ENCODE peak calls at places on chromosomes 11 and 22, in six cellular contexts. F is mesendoderm, I is mesenchymal stem cell, P is H9, B is IMR-90, A is H1. N is an unnamed sample.

GRCh38 chr11:27328602-27329001 is 34.4 kb downstream of the CCDC34 start:
- DNase-seq in B (no peak), I (no peak), A (no peak), P (peak; percentile 39), F (peak; percentile 41), N (no peak)

GRCh38 chr11:7577226-7577882 is 63.6 kb downstream of the PPFIBP2 start:
- DNase-seq in B (no peak), I (peak; percentile 85), F (peak; percentile 38), P (no peak), A (no peak), N (no peak)

GRCh38 chr11:46120711-46121327 is 435 bp downstream of the PHF21A start:
- DNase-seq in A (no peak), P (peak; percentile 83), B (peak; percentile 78), I (peak; percentile 91), F (peak; percentile 98), N (peak; percentile 73)

GRCh38 chr11:64607381-64608259 is 16.6 kb downstream of the SLC22A12 start:
- DNase-seq in I (no peak), P (no peak), B (peak; percentile 5), A (no peak), F (no peak), N (no peak)

GRCh38 chr11:43735931-43736330 is 55.4 kb downstream of the HSD17B12 start:
- DNase-seq in B (peak; percentile 71), I (no peak), A (no peak), F (no peak), P (no peak), N (no peak)

GRCh38 chr11:36441610-36442208 is 68.4 kb downstream of the TRAF6 start:
- DNase-seq in B (no peak), F (no peak), P (no peak), I (no peak), A (no peak), N (no peak)

GRCh38 chr11:75267171-75267970 is 26.8 kb downstream of the TPBGL start:
- DNase-seq in A (no peak), P (no peak), F (no peak), I (no peak), B (no peak), N (no peak)

GRCh38 chr22:45332001-45332400 is 22.3 kb downstream of the FAM118A start:
- DNase-seq in I (no peak), P (no peak), B (no peak), F (no peak), A (no peak), N (no peak)

GRCh38 chr22:32723632-32724031 is 77.9 kb upstream of the TIMP3 start:
- DNase-seq in F (no peak), A (no peak), P (no peak), I (peak; percentile 82), B (peak; percentile 96), N (no peak)

GRCh38 chr11:13208921-13209320 is 68.7 kb upstream of the BMAL1 start:
- DNase-seq in B (no peak), I (no peak), F (no peak), A (no peak), P (no peak), N (no peak)

GRCh38 chr11:37710031-37710430 is 1112.0 kb upstream of the RAG2 start:
- DNase-seq in I (no peak), P (no peak), A (no peak), F (no peak), B (peak; percentile 29), N (no peak)

GRCh38 chr11:8219257-8220021 is 44.2 kb downstream of the LMO1 start:
- DNase-seq in P (peak; percentile 84), B (peak; percentile 55), F (peak; percentile 87), I (peak; percentile 48), A (no peak), N (no peak)

GRCh38 chr11:844693-845644 is 2.3 kb downstream of the TSPAN4 start:
- DNase-seq in B (peak; percentile 87), A (peak; percentile 67), P (peak; percentile 94), I (peak; percentile 87), F (peak; percentile 95), N (no peak)

GRCh38 chr11:106727261-106727660 is 291.0 kb downstream of the GUCY1A2 start:
- DNase-seq in B (no peak), P (no peak), A (no peak), I (no peak), F (no peak), N (no peak)

GRCh38 chr11:100354736-100355135 is 332.4 kb upstream of the ARHGAP42 start:
- DNase-seq in P (no peak), A (no peak), B (no peak), F (no peak), I (peak; percentile 5), N (no peak)

GRCh38 chr11:67468835-67469811 is at the start of gene TMEM134:
- DNase-seq in F (peak; percentile 95), P (peak; percentile 94), A (peak; percentile 70), B (peak; percentile 87), I (peak; percentile 92), N (peak; percentile 88)
- H3K4me1 ChIP-seq in F (peaks cover 3% of the 10 kb centered on the region), P (no peaks in the 10 kb centered on the region), A (peaks cover under 1% of the 10 kb centered on the region), B (peaks cover 7% of the 10 kb centered on the region), I (peaks cover 27% of the 10 kb centered on the region), N (peaks cover 14% of the 10 kb centered on the region)

GRCh38 chr11:54944211-54944610 is 237.6 kb downstream of the OR4A5 start:
- DNase-seq in A (no peak), I (no peak), P (no peak), B (no peak), F (no peak), N (no peak)
- H2BK15ac ChIP-seq in A (no peak overlapping the region), I (no peak overlapping the region), P (no peak overlapping the region), B (no peak overlapping the region), F (no peak overlapping the region), N (no peak overlapping the region)

GRCh38 chr11:86513138-86513537 is 138.5 kb downstream of the CCDC81 start:
- DNase-seq in P (no peak), A (no peak), B (no peak), I (no peak), F (no peak), N (no peak)
- H3K27ac ChIP-seq in P (no peak overlapping the region), A (no peak overlapping the region), B (no peak overlapping the region), I (no peak overlapping the region), F (peak overlapping the region; percentile 81), N (no peak overlapping the region)

GRCh38 chr11:87460842-87461637 is 423.3 kb downstream of the TMEM135 start:
- DNase-seq in I (no peak), F (no peak), P (no peak), A (no peak), B (no peak), N (no peak)
- H3K4me1 ChIP-seq in I (no peaks in the 10 kb centered on the region), F (no peaks in the 10 kb centered on the region), P (no peaks in the 10 kb centered on the region), A (no peaks in the 10 kb centered on the region), B (no peaks in the 10 kb centered on the region), N (no peaks in the 10 kb centered on the region)

GRCh38 chr11:121721448-121721847 is 268.7 kb upstream of the SORL1-AS1 start:
- DNase-seq in A (no peak), F (no peak), I (no peak), P (no peak), B (no peak), N (no peak)
- H2BK15ac ChIP-seq in A (no peak overlapping the region), F (no peak overlapping the region), I (no peak overlapping the region), P (no peak overlapping the region), B (no peak overlapping the region), N (no peak overlapping the region)

GRCh38 chr22:20796731-20797130 is 22.8 kb downstream of the SERPIND1 start:
- DNase-seq in A (no peak), P (no peak), B (no peak), I (no peak), F (no peak), N (no peak)

GRCh38 chr22:20802452-20802851 is 28.5 kb downstream of the SERPIND1 start:
- DNase-seq in A (no peak), I (no peak), P (no peak), B (no peak), F (no peak), N (no peak)

GRCh38 chr22:20799449-20799848 is 25.5 kb downstream of the SERPIND1 start:
- DNase-seq in P (no peak), A (no peak), F (peak; percentile 93), B (no peak), I (no peak), N (no peak)

GRCh38 chr22:20798218-20798617 is 24.3 kb downstream of the SERPIND1 start:
- DNase-seq in F (no peak), P (no peak), I (no peak), B (no peak), A (no peak), N (no peak)

GRCh38 chr22:20798974-20799373 is 25.1 kb downstream of the SERPIND1 start:
- DNase-seq in F (no peak), B (no peak), I (no peak), P (no peak), A (no peak), N (no peak)
- H3K27ac ChIP-seq in F (no peak overlapping the region), B (no peak overlapping the region), I (no peak overlapping the region), P (no peak overlapping the region), A (no peak overlapping the region), N (no peak overlapping the region)

GRCh38 chr11:60950933-60951610 is 904 bp downstream of the SLC15A3 start:
- DNase-seq in I (peak; percentile 21), A (no peak), P (peak; percentile 59), B (no peak), F (peak; percentile 52), N (no peak)

GRCh38 chr11:60953781-60954180 is 1.8 kb upstream of the SLC15A3 start:
- DNase-seq in F (peak; percentile 6), P (no peak), I (peak; percentile 8), B (peak; percentile 44), A (no peak), N (no peak)

GRCh38 chr11:60952742-60953170 is 780 bp upstream of the SLC15A3 start:
- DNase-seq in I (no peak), F (peak; percentile 26), P (no peak), B (no peak), A (no peak), N (no peak)

GRCh38 chr11:60951611-60951908 is 416 bp downstream of the SLC15A3 start:
- DNase-seq in A (no peak), F (peak; percentile 68), P (peak; percentile 53), B (no peak), I (no peak), N (no peak)

DNA sequence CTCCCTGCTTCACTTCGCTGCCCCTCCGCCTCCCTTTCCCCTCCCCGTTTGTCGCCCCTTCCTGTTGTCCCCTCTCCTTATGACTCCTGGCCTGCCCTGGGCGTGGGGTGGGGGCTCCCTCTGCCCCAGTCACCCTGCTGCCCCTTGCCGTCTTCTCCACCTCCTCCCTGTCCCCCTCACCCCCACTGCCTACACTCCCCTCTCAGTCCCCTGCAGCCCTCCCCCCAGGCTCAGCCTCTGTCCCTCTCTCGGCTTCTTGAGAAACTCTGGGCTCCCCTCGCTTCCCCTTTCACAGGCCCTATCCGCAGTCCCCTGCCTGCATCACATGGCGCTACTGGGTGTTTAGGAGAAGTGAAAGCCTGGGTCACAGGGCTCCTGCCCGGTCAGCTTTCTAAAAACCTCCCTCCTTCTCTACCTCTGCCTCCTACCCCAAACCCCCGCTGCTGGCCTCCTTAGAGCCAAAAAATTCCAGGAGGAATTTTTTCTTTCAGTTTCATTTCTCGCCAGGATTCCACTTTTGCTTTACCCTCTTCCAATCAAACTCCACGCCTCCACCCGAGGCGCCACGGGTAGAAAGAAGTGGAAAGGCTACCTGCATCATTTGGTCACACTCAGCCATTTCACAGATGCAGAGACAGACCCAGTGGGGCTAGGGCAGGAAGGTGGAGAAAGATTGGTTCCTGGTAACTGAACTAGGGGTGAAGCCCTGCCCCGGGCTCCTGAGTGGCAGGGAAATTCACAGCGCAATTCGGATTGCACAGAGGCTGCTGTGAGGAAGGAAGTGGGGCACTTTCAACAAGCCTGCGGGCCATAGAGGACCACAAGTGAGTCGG is at the start of gene SLC15A3:
- DNase-seq in I (peak; percentile 65), F (peak; percentile 76), A (no peak), P (peak; percentile 65), B (peak; percentile 27), N (no peak)
- H3K4me1 ChIP-seq in I (peaks cover 23% of the 10 kb centered on the region), F (peaks cover 4% of the 10 kb centered on the region), A (peaks cover 18% of the 10 kb centered on the region), P (no peaks in the 10 kb centered on the region), B (peaks cover 12% of the 10 kb centered on the region), N (peaks cover 19% of the 10 kb centered on the region)